ENCODE peak calls at places on chromosomes 16 and 17, in six cellular contexts. V, B, H, A, D and X are unnamed samples.

GRCh38 chr17:48871551-48872351 is 20.8 kb upstream of the ATP5MC1 start:
- DNase-seq in D (peak), B (peak), V (no peak), A (no peak), H (no peak), X (no peak)

GRCh38 chr17:32451879-32452278 is 7.6 kb downstream of the PSMD11 start:
- DNase-seq in A (no peak), B (no peak), D (no peak), V (no peak), H (no peak), X (no peak)

GRCh38 chr17:81520021-81520894 is 7.7 kb upstream of the ACTG1 start:
- DNase-seq in A (no peak), V (peak), D (no peak), H (no peak), B (peak), X (no peak)

GRCh38 chr16:25258856-25259179 is 1.2 kb upstream of the ZKSCAN2 start:
- DNase-seq in A (peak), B (no peak), D (no peak), H (no peak), V (peak), X (no peak)

GRCh38 chr16:30532285-30533145 is 2.1 kb downstream of the ZNF747 start:
- DNase-seq in H (no peak), D (no peak), A (no peak), V (no peak), B (no peak), X (no peak)

GRCh38 chr17:49746791-49747490 is 17.0 kb downstream of the FAM117A start:
- DNase-seq in H (no peak), D (no peak), A (no peak), V (peak), B (no peak), X (no peak)

GRCh38 chr17:17439971-17440843 is 36.6 kb upstream of the MED9 start:
- DNase-seq in V (peak), B (peak), A (peak), D (peak), H (peak), X (no peak)

GRCh38 chr16:56824335-56824734 is 40.7 kb upstream of the SLC12A3 start:
- DNase-seq in B (no peak), H (no peak), A (peak), V (no peak), D (peak), X (no peak)

GRCh38 chr16:1744338-1744840 is 27.0 kb downstream of the NME3 start:
- DNase-seq in D (no peak), A (no peak), H (no peak), V (no peak), B (no peak), X (no peak)

GRCh38 chr16:8812162-8812843 is 14.7 kb downstream of the PMM2 start:
- DNase-seq in H (no peak), D (no peak), B (no peak), V (no peak), A (no peak), X (no peak)

GRCh38 chr17:44024271-44024663 is 9.5 kb upstream of the TMEM101 start:
- DNase-seq in D (no peak), B (no peak), A (no peak), V (no peak), H (peak), X (no peak)

GRCh38 chr17:44307387-44308186 is 814 bp upstream of the RUNDC3A start:
- DNase-seq in A (peak), H (peak), V (no peak), B (peak), D (peak), X (no peak)

GRCh38 chr16:2152695-2153506 is 2.7 kb upstream of the TRAF7 start:
- DNase-seq in H (no peak), D (peak), B (peak), V (peak), A (peak), X (no peak)

GRCh38 chr16:85612801-85613608 is at the start of gene GSE1:
- DNase-seq in A (peak), B (peak), D (peak), H (no peak), V (peak), X (peak)

GRCh38 chr16:65884018-65884417 is 482.5 kb upstream of the CDH5 start:
- DNase-seq in A (no peak), B (no peak), V (no peak), H (no peak), D (no peak), X (peak)

GRCh38 chr17:37489197-37490001 is at the start of gene DUSP14:
- DNase-seq in H (peak), D (peak), B (peak), A (peak), V (peak), X (no peak)

GRCh38 chr17:4547118-4547906 is 7.9 kb downstream of the MYBBP1A start:
- DNase-seq in B (no peak), H (no peak), D (no peak), V (no peak), A (no peak), X (no peak)

GRCh38 chr17:73274490-73274889 is 12.8 kb upstream of the CPSF4L start:
- DNase-seq in V (no peak), B (no peak), D (no peak), H (no peak), A (no peak), X (no peak)

GRCh38 chr16:73012341-73012740 is 35.6 kb downstream of the ZFHX3 start:
- DNase-seq in D (no peak), V (no peak), B (no peak), A (no peak), H (no peak), X (no peak)

GRCh38 chr17:27082023-27082774 is 211.7 kb upstream of the WSB1 start:
- DNase-seq in D (no peak), A (no peak), V (no peak), B (no peak), H (no peak), X (no peak)

GRCh38 chr16:25192096-25192495 is 24.7 kb upstream of the AQP8 start:
- DNase-seq in H (no peak), D (peak), A (peak), V (no peak), B (no peak), X (peak)

GRCh38 chr16:57365826-57366536 is 6.3 kb upstream of the CX3CL1 start:
- DNase-seq in H (no peak), A (no peak), D (no peak), B (no peak), V (no peak), X (no peak)

GRCh38 chr17:61000911-61001310 is 323.3 kb downstream of the BCAS3 start:
- DNase-seq in V (no peak), D (peak), H (no peak), B (no peak), A (peak), X (peak)

GRCh38 chr17:40962059-40962561 is 4.6 kb downstream of the KRT39 start:
- DNase-seq in A (no peak), H (no peak), V (no peak), D (no peak), B (no peak), X (no peak)

GRCh38 chr17:40958086-40958953 is 8.4 kb downstream of the KRT39 start:
- DNase-seq in A (peak), B (peak), H (no peak), V (no peak), D (no peak), X (no peak)

GRCh38 chr17:40956401-40957254 is 10.1 kb downstream of the KRT39 start:
- DNase-seq in V (no peak), D (peak), H (no peak), B (no peak), A (no peak), X (peak)

GRCh38 chr17:40961586-40961985 is 5.2 kb downstream of the KRT39 start:
- DNase-seq in V (no peak), H (no peak), D (no peak), A (no peak), B (no peak), X (no peak)

GRCh38 chr17:40960144-40960543 is 6.6 kb downstream of the KRT39 start:
- DNase-seq in B (peak), V (no peak), D (no peak), H (no peak), A (no peak), X (no peak)
- H3K4me3 ChIP-seq in B (no peak), V (no peak), D (no peak), H (no peak), A (no peak), X (no peak)

GRCh38 chr17:968812-969766 is 10.5 kb downstream of the NXN start:
- DNase-seq in D (no peak), A (no peak), V (no peak), B (no peak), H (no peak), X (no peak)
- H3K4me3 ChIP-seq in D (no peak), A (no peak), V (no peak), B (no peak), H (no peak), X (peak)

GRCh38 chr17:39627717-39628516 is 1.2 kb downstream of the PPP1R1B start:
- DNase-seq in A (no peak), B (no peak), H (no peak), V (no peak), D (no peak), X (no peak)

GRCh38 chr17:39628655-39629493 is 2.1 kb downstream of the PPP1R1B start:
- DNase-seq in D (no peak), H (no peak), B (peak), V (no peak), A (no peak), X (no peak)

GRCh38 chr17:39626671-39627169 is at the start of gene PPP1R1B:
- DNase-seq in H (peak), B (no peak), D (no peak), A (no peak), V (no peak), X (no peak)

GRCh38 chr17:39626171-39626670 is 531 bp upstream of the PPP1R1B start:
- DNase-seq in A (no peak), D (no peak), H (no peak), B (no peak), V (no peak), X (no peak)

GRCh38 chr17:39627170-39627716 is 491 bp downstream of the PPP1R1B start:
- DNase-seq in V (no peak), H (no peak), A (no peak), B (no peak), D (no peak), X (no peak)
- H3K4me3 ChIP-seq in V (no peak), H (peak), A (peak), B (peak), D (peak), X (no peak)

GRCh38 chr17:74443516-74444296 is 11.8 kb downstream of the GPRC5C start:
- DNase-seq in H (no peak), V (no peak), A (no peak), D (no peak), B (no peak), X (no peak)
- H3K4me3 ChIP-seq in H (no peak), V (no peak), A (no peak), D (no peak), B (no peak), X (no peak)

GRCh38 chr17:70345061-70345460 is 175.7 kb downstream of the KCNJ2 start:
- DNase-seq in B (no peak), A (no peak), H (no peak), V (no peak), D (no peak), X (no peak)

GRCh38 chr17:70338946-70339354 is 169.6 kb downstream of the KCNJ2 start:
- DNase-seq in B (no peak), H (no peak), D (no peak), V (no peak), A (no peak), X (no peak)

GRCh38 chr17:70343134-70343533 is 173.8 kb downstream of the KCNJ2 start:
- DNase-seq in V (no peak), B (no peak), H (no peak), D (no peak), A (no peak), X (no peak)

GRCh38 chr17:70344356-70345060 is 175.2 kb downstream of the KCNJ2 start:
- DNase-seq in V (no peak), A (no peak), H (no peak), D (no peak), B (no peak), X (no peak)
- H3K4me3 ChIP-seq in V (no peak), A (no peak), H (peak), D (no peak), B (no peak), X (no peak)

GRCh38 chr16:88381820-88382451 is 823 bp upstream of the ZNF469 start:
- DNase-seq in V (no peak), D (no peak), B (no peak), H (no peak), A (no peak), X (no peak)

GRCh38 chr16:88384222-88385111 is 1.7 kb downstream of the ZNF469 start:
- DNase-seq in H (no peak), V (no peak), A (no peak), D (peak), B (no peak), X (no peak)

GRCh38 chr16:88383401-88384221 is 852 bp downstream of the ZNF469 start:
- DNase-seq in A (no peak), B (peak), D (peak), V (no peak), H (no peak), X (peak)

GRCh38 chr16:88380619-88381018 is 2.1 kb upstream of the ZNF469 start:
- DNase-seq in V (no peak), A (no peak), H (no peak), D (no peak), B (no peak), X (no peak)

DNA sequence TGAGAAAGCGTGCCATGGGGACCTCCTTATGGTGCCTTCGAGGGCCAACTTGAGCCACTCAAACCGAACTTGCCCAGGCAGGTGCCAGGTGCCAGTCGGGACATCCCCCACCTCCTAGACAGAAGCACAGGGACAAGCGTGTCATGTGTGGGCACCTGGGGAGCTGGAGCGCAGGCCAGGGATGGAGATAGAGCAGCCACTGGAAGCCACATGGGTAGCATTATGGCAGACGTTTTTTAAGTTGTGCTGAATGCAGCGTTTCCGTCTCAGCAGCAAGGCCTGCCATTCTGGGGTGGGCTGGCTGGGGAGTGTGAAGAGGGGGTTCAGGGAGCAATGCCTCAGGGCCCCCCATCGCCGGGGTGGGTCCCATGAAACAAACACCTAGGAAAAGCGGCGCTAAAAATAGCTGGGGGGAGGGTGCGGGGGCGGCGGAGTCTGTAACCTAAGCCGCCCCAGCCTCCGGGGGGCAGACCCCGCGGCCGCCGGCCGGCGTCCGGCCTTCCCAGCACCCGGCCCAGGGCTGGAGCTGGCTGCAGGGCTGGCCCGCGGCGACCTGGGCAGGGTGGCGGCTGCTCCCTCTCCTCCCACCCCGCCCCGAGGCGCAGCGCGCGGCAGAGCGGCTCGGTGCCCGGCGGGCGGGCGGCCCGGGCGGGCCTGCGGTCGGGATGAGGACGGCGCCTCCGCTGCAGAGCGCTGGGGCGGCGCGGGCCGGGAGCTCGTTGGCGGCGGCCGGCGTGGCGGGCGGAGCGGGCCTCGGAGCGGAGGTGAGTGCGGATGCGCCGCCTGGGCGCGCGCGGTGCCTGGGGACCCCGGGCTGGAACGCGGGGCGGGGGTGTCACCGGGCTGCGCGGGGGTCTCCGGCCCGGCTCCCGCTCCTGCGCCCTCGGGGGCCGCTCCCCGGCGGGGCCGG is at the start of gene ZNF469:
- DNase-seq in D (peak), A (no peak), V (no peak), H (no peak), B (no peak), X (no peak)
- H3K4me3 ChIP-seq in D (peak), A (no peak), V (no peak), H (peak), B (no peak), X (peak)

GRCh38 chr17:9273334-9274118 is 252.2 kb downstream of the NTN1 start:
- DNase-seq in D (no peak), B (no peak), H (peak), V (no peak), A (no peak), X (no peak)

GRCh38 chr17:9272506-9272905 is 251.2 kb downstream of the NTN1 start:
- DNase-seq in B (no peak), A (no peak), D (no peak), V (no peak), H (no peak), X (no peak)

GRCh38 chr17:9274119-9274445 is 252.8 kb downstream of the NTN1 start:
- DNase-seq in D (no peak), A (no peak), B (no peak), V (no peak), H (no peak), X (no peak)

GRCh38 chr17:9270921-9271320 is 249.6 kb downstream of the NTN1 start:
- DNase-seq in B (no peak), H (no peak), V (no peak), D (no peak), A (peak), X (no peak)

DNA sequence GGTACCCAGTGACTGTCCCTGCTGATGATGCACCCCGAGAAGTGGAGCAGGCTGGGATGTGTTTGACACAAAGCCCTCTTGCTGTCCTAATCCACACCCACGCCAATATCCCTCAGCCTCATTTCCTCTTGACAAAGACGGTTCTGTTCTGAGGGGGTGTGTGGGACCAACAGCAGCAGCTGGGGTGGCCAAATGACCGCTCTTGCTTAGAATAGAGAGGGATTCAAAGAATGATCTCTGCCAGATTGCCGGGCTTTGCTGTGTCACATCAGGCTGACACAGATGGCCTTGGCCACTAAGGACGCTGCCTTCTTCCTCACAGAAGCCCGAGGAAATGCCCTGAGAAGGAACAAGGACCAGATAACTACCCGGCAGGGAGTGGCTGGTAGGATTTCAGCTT is 250.7 kb downstream of the NTN1 start:
- DNase-seq in V (no peak), A (no peak), H (peak), D (no peak), B (no peak), X (no peak)
- H3K4me3 ChIP-seq in V (no peak), A (no peak), H (peak), D (no peak), B (no peak), X (no peak)